ENCODE peak calls at places on chromosomes 13 and 19, in seven cellular contexts. D is activated T-helper 1 cell treated with Interleukin-2 at 50 U/mL for 16 hours; B is NCI-H524; E is head of caudate nucleus; F is activated T-helper 2 cell treated with anti-CD3 and anti-CD28 coated beads, Interferon-gamma antibody, Interleukin-2, Interleukin-4, amounts not matched to agents 10 μg/mL and 5 μg/mL and 100 μg/mL, durations not matched to agents 14 hours and 24 hours and 36 hours; J is anterior cingulate cortex; U is AG08396. S is an unnamed sample.
A peak's percentile ranks its signal among the peaks of the same experiment; 100 is the strongest.

GRCh38 chr19:52739576-52739975 is 4.7 kb upstream of the ZNF611 start:
- DNase-seq in D (no peak), B (no peak), E (no peak), F (no peak), J (no peak), U (no peak), S (no peak)

GRCh38 chr19:17812099-17812498 is 9.2 kb downstream of the INSL3 start:
- DNase-seq in D (no peak), B (no peak), E (no peak), F (no peak), J (no peak), U (no peak), S (no peak)

GRCh38 chr19:56538254-56538760 is 441 bp upstream of the ZFP28 start:
- DNase-seq in D (peak; percentile 81), B (peak; percentile 93), E (peak; percentile 97), F (peak; percentile 80), J (peak; percentile 94), U (peak; percentile 96), S (peak; percentile 82)

GRCh38 chr13:108433976-108434375 is 164.5 kb downstream of the TNFSF13B start:
- DNase-seq in D (no peak), B (no peak), E (no peak), F (no peak), J (no peak), U (no peak), S (no peak)

GRCh38 chr13:41457589-41458186 is 338 bp downstream of the RGCC start:
- DNase-seq in D (peak; percentile 23), B (peak; percentile 32), E (no peak), F (peak; percentile 35), J (no peak), U (peak; percentile 44), S (no peak)

GRCh38 chr13:31441804-31442487 is 242.2 kb downstream of the B3GLCT start:
- DNase-seq in D (no peak), B (no peak), E (no peak), F (no peak), J (no peak), U (no peak), S (no peak)

GRCh38 chr19:34224996-34225658 is 29.2 kb upstream of the GARRE1 start:
- DNase-seq in D (no peak), B (no peak), E (no peak), F (no peak), J (no peak), U (no peak), S (no peak)

GRCh38 chr13:80299046-80299445 is 41.9 kb downstream of the SPRY2 start:
- DNase-seq in D (no peak), B (no peak), E (no peak), F (no peak), J (no peak), U (no peak), S (no peak)

GRCh38 chr19:54231077-54231931 is 8.5 kb upstream of the LILRB3 start:
- DNase-seq in D (peak; percentile 70), B (peak; percentile 87), E (peak; percentile 93), F (peak; percentile 76), J (peak; percentile 74), U (peak; percentile 89), S (no peak)

GRCh38 chr13:30466358-30466714 is 600 bp upstream of the HMGB1 start:
- DNase-seq in D (no peak), B (peak; percentile 77), E (no peak), F (no peak), J (no peak), U (peak; percentile 29), S (no peak)

GRCh38 chr13:99417151-99417820 is 84.0 kb upstream of the TM9SF2 start:
- DNase-seq in D (no peak), B (no peak), E (peak; percentile 21), F (no peak), J (no peak), U (no peak), S (no peak)

GRCh38 chr13:59948686-59949085 is 215.0 kb downstream of the DIAPH3 start:
- DNase-seq in D (no peak), B (no peak), E (no peak), F (no peak), J (no peak), U (no peak), S (no peak)

GRCh38 chr19:41698746-41699230 is 9.6 kb upstream of the CEACAM5 start:
- DNase-seq in D (no peak), B (no peak), E (no peak), F (no peak), J (no peak), U (no peak), S (no peak)

GRCh38 chr19:964761-965694 is 19.1 kb upstream of the WDR18 start:
- DNase-seq in D (no peak), B (no peak), E (no peak), F (no peak), J (no peak), U (no peak), S (no peak)

S was measured in retinal pigment epithelial cell.